ENCODE peak calls at places on chromosomes 16 and 17, in seven cellular contexts. S is testis, B is upper lobe of right lung, H is foreskin fibroblast, X is Panc1, U is tibial artery, O is neural progenitor cell. R is an unnamed sample.

GRCh38 chr16:49461517-49461951 is 87.9 kb downstream of the C16orf78 start:
- DNase-seq in S (no peak), B (no peak), H (no peak), X (no peak), U (no peak), O (no peak), R (no peak)

GRCh38 chr17:17580662-17581470 is 10.6 kb downstream of the PEMT start:
- DNase-seq in S (no peak), B (no peak), H (peak), X (no peak), U (no peak), O (no peak), R (no peak)

GRCh38 chr16:3095869-3096268 is 3.2 kb downstream of the ZSCAN10 start:
- DNase-seq in S (no peak), B (no peak), H (no peak), X (no peak), U (no peak), O (no peak), R (no peak)

GRCh38 chr16:73565263-73565662 is 517.3 kb upstream of the ZFHX3 start:
- DNase-seq in S (no peak), B (no peak), H (no peak), X (no peak), U (no peak), O (peak), R (peak)

GRCh38 chr16:27174007-27174406 is 29.3 kb upstream of the KDM8 start:
- DNase-seq in S (no peak), B (no peak), H (no peak), X (no peak), U (no peak), O (no peak), R (no peak)

GRCh38 chr16:84786605-84787302 is 33.0 kb upstream of the CRISPLD2 start:
- DNase-seq in S (no peak), B (no peak), H (no peak), X (no peak), U (no peak), O (no peak), R (no peak)

GRCh38 chr16:56675685-56676210 is 6.1 kb downstream of the MT1H start:
- DNase-seq in S (no peak), B (no peak), H (no peak), X (no peak), U (no peak), O (no peak), R (no peak)

GRCh38 chr17:19415311-19415710 is 4.3 kb downstream of the RNF112 start:
- DNase-seq in S (no peak), B (no peak), H (no peak), X (no peak), U (no peak), O (no peak), R (no peak)

GRCh38 chr17:47210105-47210504 is 957 bp downstream of the MYL4 start:
- DNase-seq in S (no peak), B (no peak), H (no peak), X (no peak), U (no peak), O (no peak), R (no peak)

GRCh38 chr17:216625-217024 is 35.2 kb upstream of the DOC2B start:
- DNase-seq in S (no peak), B (no peak), H (no peak), X (no peak), U (no peak), O (no peak), R (no peak)

GRCh38 chr17:48002208-48002919 is 31.5 kb downstream of the CDK5RAP3 start:
- DNase-seq in S (no peak), B (no peak), H (peak), X (no peak), U (no peak), O (peak), R (peak)

GRCh38 chr17:42388381-42389134 is at the start of gene STAT3:
- DNase-seq in S (peak), B (peak), H (peak), X (peak), U (peak), O (peak), R (peak)

GRCh38 chr17:39800540-39800939 is 62.8 kb downstream of the GRB7 start:
- DNase-seq in S (no peak), B (no peak), H (no peak), X (no peak), U (no peak), O (no peak), R (peak)

DNA sequence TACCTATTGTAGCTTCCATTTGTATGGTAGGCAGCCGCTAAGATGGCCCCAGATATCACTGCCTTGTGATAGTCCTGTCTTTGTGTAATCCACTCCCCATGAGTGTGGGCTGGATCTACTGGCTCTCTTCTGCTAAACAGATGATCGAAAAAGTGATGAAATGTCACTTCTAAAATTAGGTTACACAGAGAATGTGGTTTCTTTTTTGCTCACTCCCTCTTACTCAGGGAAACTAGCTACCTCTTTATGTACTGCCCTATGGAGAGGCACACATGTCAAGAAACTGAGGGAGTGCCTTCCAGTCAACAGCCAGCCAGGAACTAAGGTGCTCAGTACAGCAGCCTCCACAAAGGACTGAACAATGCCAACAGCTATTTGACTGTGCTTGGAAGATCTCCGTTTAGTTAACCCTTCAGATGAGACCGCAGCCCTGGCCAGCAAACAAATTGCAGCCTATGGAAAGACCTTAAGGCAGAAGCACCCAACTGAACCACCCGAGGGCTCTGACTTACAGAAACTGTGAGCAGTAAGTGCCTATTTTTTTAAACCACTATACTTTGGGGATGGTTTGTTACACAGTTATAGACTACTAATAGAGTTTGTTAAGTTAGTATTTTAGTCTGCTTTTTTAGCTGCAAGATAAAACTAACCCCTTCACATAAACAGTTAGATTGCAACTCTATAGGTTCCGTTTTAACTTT is 113.2 kb upstream of the MAF start:
- DNase-seq in S (no peak), B (no peak), H (no peak), X (no peak), U (no peak), O (no peak), R (no peak)
- H3K4me3 ChIP-seq in S (no peak), B (no peak), H (no peak), X (no peak), U (no peak), O (no peak), R (no peak)

DNA sequence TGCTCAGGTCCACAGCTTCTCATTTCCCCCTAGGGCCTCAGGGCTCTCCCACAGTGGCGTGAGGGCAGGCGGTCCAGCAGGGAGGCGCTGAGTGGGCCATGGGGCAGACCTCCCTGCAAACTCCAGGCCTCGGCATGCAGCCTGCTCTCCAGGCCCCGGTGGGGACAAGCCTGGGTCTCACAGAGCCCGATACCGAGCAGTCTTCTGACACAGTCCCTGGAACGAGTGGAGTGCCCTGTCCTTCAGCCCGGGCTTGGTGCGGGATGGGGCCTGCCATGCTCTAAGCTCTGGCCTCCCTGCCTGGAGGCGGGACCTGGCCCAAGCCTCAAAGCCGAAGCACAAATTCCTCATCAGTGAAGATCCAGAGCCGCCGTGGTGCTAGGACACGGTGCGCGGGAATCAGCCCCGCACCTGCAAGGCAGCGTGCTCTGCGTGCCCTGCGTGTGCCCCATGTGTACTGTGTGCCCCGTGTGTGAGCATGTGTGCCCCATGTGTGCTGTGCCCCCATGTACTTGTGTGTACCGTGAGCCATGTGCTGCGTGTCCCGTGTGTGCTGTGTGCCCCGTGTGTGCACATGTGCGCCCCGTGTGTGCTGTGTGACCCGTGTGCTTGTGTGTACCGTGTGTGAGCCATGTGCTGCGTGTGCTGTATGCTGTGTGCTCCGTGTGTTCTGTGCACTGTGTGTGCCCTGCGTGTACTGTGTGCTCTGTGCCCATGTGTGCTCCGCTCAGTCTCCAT is 56.1 kb downstream of the ENGASE start:
- DNase-seq in S (no peak), B (no peak), H (no peak), X (no peak), U (no peak), O (no peak), R (no peak)
- H3K4me3 ChIP-seq in S (no peak), B (no peak), H (no peak), X (no peak), U (no peak), O (no peak), R (no peak)

DNA sequence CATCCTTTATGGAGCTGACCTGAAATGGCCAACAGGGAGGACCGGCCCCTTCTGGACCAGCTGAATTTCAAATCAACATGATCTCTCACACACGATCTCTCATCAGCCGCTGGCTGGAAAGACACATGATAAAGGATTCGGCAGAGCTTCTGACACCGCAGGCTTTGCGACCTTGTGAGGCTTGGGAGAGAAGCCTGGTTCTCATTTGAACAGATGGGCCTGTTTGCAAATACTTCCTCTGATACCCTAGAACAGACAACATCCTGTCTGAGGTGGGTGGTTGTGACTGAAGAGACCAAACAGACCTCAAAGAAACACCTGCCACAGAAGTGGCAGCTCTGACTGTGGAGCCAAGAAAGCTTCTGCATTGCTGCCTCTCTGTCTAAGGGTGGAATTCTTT is 77.9 kb upstream of the SDK2 start:
- DNase-seq in S (no peak), B (no peak), H (no peak), X (no peak), U (no peak), O (no peak), R (no peak)
- H3K4me3 ChIP-seq in S (no peak), B (no peak), H (no peak), X (no peak), U (no peak), O (no peak), R (no peak)

GRCh38 chr16:17018715-17019014 is 452.1 kb downstream of the XYLT1 start:
- DNase-seq in S (no peak), B (no peak), H (no peak), X (no peak), U (no peak), O (no peak), R (no peak)

GRCh38 chr16:17014484-17015121 is 456.2 kb downstream of the XYLT1 start:
- DNase-seq in S (no peak), B (no peak), H (no peak), X (no peak), U (no peak), O (no peak), R (no peak)

GRCh38 chr16:17019366-17019765 is 451.4 kb downstream of the XYLT1 start:
- DNase-seq in S (no peak), B (no peak), H (no peak), X (no peak), U (no peak), O (no peak), R (no peak)

GRCh38 chr16:17015702-17016101 is 455.1 kb downstream of the XYLT1 start:
- DNase-seq in S (no peak), B (no peak), H (no peak), X (no peak), U (no peak), O (no peak), R (no peak)

GRCh38 chr16:17017442-17017841 is 453.3 kb downstream of the XYLT1 start:
- DNase-seq in S (no peak), B (no peak), H (no peak), X (no peak), U (no peak), O (no peak), R (no peak)
- H3K4me3 ChIP-seq in S (no peak), B (no peak), H (no peak), X (no peak), U (no peak), O (no peak), R (no peak)

GRCh38 chr17:74202879-74203432 is 522 bp upstream of the RPL38 start:
- DNase-seq in S (no peak), B (no peak), H (no peak), X (no peak), U (no peak), O (no peak), R (peak)
- H3K4me3 ChIP-seq in S (peak), B (no peak), H (no peak), X (peak), U (peak), O (peak), R (peak)

GRCh38 chr17:27430383-27430840 is 25.8 kb upstream of the KSR1 start:
- DNase-seq in S (no peak), B (peak), H (no peak), X (no peak), U (no peak), O (no peak), R (no peak)
- H3K4me3 ChIP-seq in S (no peak), B (no peak), H (no peak), X (no peak), U (no peak), O (no peak), R (no peak)

GRCh38 chr16:30785126-30786106 is 1.6 kb downstream of the ZNF629 start:
- DNase-seq in S (no peak), B (no peak), H (no peak), X (no peak), U (no peak), O (no peak), R (no peak)

GRCh38 chr16:30787613-30788378 is 791 bp upstream of the ZNF629 start:
- DNase-seq in S (no peak), B (no peak), H (no peak), X (no peak), U (no peak), O (no peak), R (no peak)

GRCh38 chr16:30784215-30784614 is 2.8 kb downstream of the ZNF629 start:
- DNase-seq in S (no peak), B (no peak), H (no peak), X (no peak), U (no peak), O (no peak), R (no peak)

GRCh38 chr16:30786936-30787612 is at the start of gene ZNF629:
- DNase-seq in S (peak), B (peak), H (peak), X (no peak), U (peak), O (peak), R (peak)

GRCh38 chr16:30786115-30786935 is 680 bp downstream of the ZNF629 start:
- DNase-seq in S (peak), B (peak), H (peak), X (no peak), U (no peak), O (peak), R (peak)
- H3K4me3 ChIP-seq in S (peak), B (peak), H (peak), X (peak), U (peak), O (peak), R (peak)

DNA sequence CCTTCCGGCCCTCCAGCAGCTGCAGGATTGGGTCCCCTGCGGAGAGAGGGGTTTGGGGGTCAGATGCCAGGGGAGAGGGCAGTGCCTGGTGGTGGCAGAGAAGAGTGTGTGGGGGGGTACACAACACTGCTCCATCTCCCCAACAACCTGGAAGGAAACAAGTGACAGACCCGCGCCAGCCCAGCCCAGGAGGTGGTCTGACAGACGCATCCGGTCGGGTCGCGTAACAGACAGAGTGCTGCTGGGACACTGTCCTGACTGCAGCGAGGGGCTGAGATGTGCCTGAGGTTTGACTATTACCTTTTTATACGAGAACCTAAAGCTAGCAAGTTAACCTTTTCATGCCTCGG is 16.2 kb downstream of the UNC13D start:
- DNase-seq in S (no peak), B (no peak), H (no peak), X (no peak), U (no peak), O (no peak), R (no peak)
- H3K4me3 ChIP-seq in S (no peak), B (peak), H (no peak), X (no peak), U (peak), O (peak), R (no peak)